ENCODE peak calls at places on chromosomes 11 and 22, in ten cellular contexts. I is naive thymus-derived CD4-positive, alpha-beta T cell; H is pancreas; W is sciatic nerve; J is LoVo; D is stimulated activated CD4-positive, alpha-beta T cell treated with anti-CD3 and anti-CD28 coated beads, TNF-alpha, amount 100 ng/mL, for 4 hours; V is H4; S is brain microvascular endothelial cell; P is HTR-8/SVneo; L is PC-3. T is an unnamed sample.

GRCh38 chr11:94120946-94121345 is 7.7 kb upstream of the PANX1 start:
- DNase-seq in S (peak), P (no peak), H (no peak), V (no peak), I (no peak), L (peak), D (no peak), W (no peak), J (no peak), T (no peak)

GRCh38 chr11:87298155-87298554 is 260.4 kb downstream of the TMEM135 start:
- DNase-seq in L (no peak), P (no peak), V (no peak), J (no peak), I (no peak), D (no peak), H (no peak), W (no peak), S (no peak), T (no peak)

GRCh38 chr11:2588809-2589537 is 110.8 kb downstream of the KCNQ1OT1 start:
- DNase-seq in L (no peak), H (no peak), W (peak), P (no peak), I (no peak), S (no peak), J (no peak), V (peak), D (no peak), T (no peak)

GRCh38 chr11:18709414-18709813 is 10.8 kb downstream of the TMEM86A start:
- DNase-seq in J (no peak), P (no peak), W (no peak), L (no peak), V (no peak), I (no peak), D (no peak), H (no peak), S (no peak), T (no peak)

GRCh38 chr11:70747285-70747684 is 349.0 kb downstream of the CTTN start:
- DNase-seq in J (no peak), L (no peak), P (no peak), W (no peak), S (no peak), H (no peak), V (no peak), I (no peak), D (no peak), T (no peak)

GRCh38 chr11:123838659-123839058 is 32.5 kb upstream of the OR6M1 start:
- DNase-seq in I (no peak), J (no peak), W (no peak), V (no peak), S (no peak), P (no peak), H (no peak), D (no peak), L (peak), T (no peak)

GRCh38 chr11:13358871-13359270 is 81.3 kb downstream of the BMAL1 start:
- DNase-seq in P (no peak), W (no peak), I (no peak), J (no peak), D (no peak), L (no peak), H (no peak), V (no peak), S (peak), T (no peak)

GRCh38 chr22:45208993-45209838 is 31.5 kb downstream of the KIAA0930 start:
- DNase-seq in W (peak), H (no peak), D (no peak), I (peak), V (peak), J (no peak), S (peak), P (no peak), L (peak), T (no peak)

GRCh38 chr22:43993072-43993760 is 30.9 kb upstream of the PARVB start:
- DNase-seq in S (peak), D (peak), P (peak), W (peak), J (peak), L (peak), V (peak), I (peak), H (no peak), T (peak)

GRCh38 chr11:107550304-107550703 is 15.2 kb downstream of the ALKBH8 start:
- DNase-seq in D (no peak), W (no peak), S (no peak), P (no peak), I (no peak), L (no peak), V (no peak), J (no peak), H (no peak), T (no peak)

GRCh38 chr22:41742918-41743317 is 43.6 kb downstream of the MEI1 start:
- DNase-seq in I (no peak), S (no peak), L (no peak), D (no peak), H (no peak), J (no peak), W (no peak), V (no peak), P (no peak), T (no peak)

GRCh38 chr11:14373941-14374646 is 15.1 kb upstream of the RRAS2 start:
- DNase-seq in W (no peak), H (no peak), S (peak), P (no peak), I (no peak), J (no peak), V (no peak), D (no peak), L (peak), T (no peak)

GRCh38 chr22:26939466-26939865 is 282.1 kb downstream of the MIAT start:
- DNase-seq in H (no peak), W (no peak), V (no peak), I (no peak), D (no peak), J (no peak), L (no peak), S (no peak), P (no peak), T (no peak)

GRCh38 chr11:36364551-36364950 is 68.5 kb downstream of the PRR5L start:
- DNase-seq in S (no peak), P (no peak), I (no peak), W (no peak), J (no peak), H (no peak), D (no peak), L (peak), V (no peak), T (no peak)

GRCh38 chr11:45209904-45210699 is 63.7 kb downstream of the PRDM11 start:
- DNase-seq in H (peak), J (no peak), L (no peak), W (peak), I (no peak), D (no peak), V (no peak), P (no peak), S (peak), T (no peak)

GRCh38 chr11:8841899-8842298 is 69.1 kb upstream of the AKIP1 start:
- DNase-seq in I (no peak), J (no peak), H (no peak), S (no peak), D (no peak), V (no peak), W (no peak), L (peak), P (no peak), T (no peak)

GRCh38 chr11:19377855-19378254 is 137.1 kb upstream of the E2F8 start:
- DNase-seq in P (no peak), D (no peak), L (no peak), J (no peak), V (no peak), I (no peak), S (no peak), W (no peak), H (no peak), T (no peak)

GRCh38 chr11:69358398-69359080 is 64.6 kb downstream of the MYEOV start:
- DNase-seq in I (no peak), S (no peak), D (no peak), P (no peak), V (no peak), H (no peak), J (no peak), W (peak), L (no peak), T (no peak)

GRCh38 chr11:2591805-2592204 is 108.0 kb downstream of the KCNQ1OT1 start:
- DNase-seq in I (no peak), P (no peak), S (no peak), L (no peak), W (peak), D (no peak), J (no peak), V (no peak), H (no peak), T (no peak)

GRCh38 chr11:34636127-34636526 is 15.2 kb downstream of the EHF start:
- DNase-seq in I (no peak), J (no peak), D (no peak), S (no peak), L (no peak), V (no peak), W (no peak), P (no peak), H (no peak), T (no peak)

GRCh38 chr11:8839957-8840945 is 70.7 kb upstream of the AKIP1 start:
- DNase-seq in P (no peak), V (peak), J (no peak), D (no peak), S (no peak), H (peak), W (peak), L (peak), I (no peak), T (no peak)

GRCh38 chr11:78220218-78221157 is 31.8 kb downstream of the USP35 start:
- DNase-seq in H (no peak), I (no peak), J (no peak), L (no peak), W (no peak), S (no peak), V (no peak), D (no peak), P (no peak), T (no peak)

GRCh38 chr11:128026596-128026995 is 560.8 kb downstream of the ETS1 start:
- DNase-seq in L (peak), W (no peak), P (peak), H (no peak), V (peak), D (no peak), I (no peak), J (no peak), S (peak), T (no peak)

GRCh38 chr11:118264568-118265470 is 722 bp upstream of the MPZL2 start:
- DNase-seq in L (no peak), W (no peak), S (no peak), D (no peak), J (no peak), V (no peak), I (no peak), H (no peak), P (no peak), T (no peak)

GRCh38 chr11:46611526-46612304 is 5.3 kb downstream of the HARBI1 start:
- DNase-seq in V (no peak), D (no peak), H (no peak), W (no peak), J (no peak), S (no peak), P (no peak), L (no peak), I (no peak), T (no peak)

GRCh38 chr11:60798631-60799030 is 13.5 kb downstream of the MS4A10 start:
- DNase-seq in D (no peak), V (no peak), L (no peak), S (no peak), P (no peak), W (no peak), H (no peak), J (no peak), I (no peak), T (no peak)

GRCh38 chr11:113255096-113255495 is 59.3 kb upstream of the TTC12 start:
- DNase-seq in P (no peak), D (no peak), I (no peak), H (no peak), J (no peak), S (no peak), W (no peak), V (no peak), L (no peak), T (no peak)

GRCh38 chr11:122642971-122643370 is 12.6 kb upstream of the UBASH3B start:
- DNase-seq in P (peak), L (peak), V (peak), J (no peak), I (no peak), D (no peak), S (peak), W (no peak), H (no peak), T (no peak)

GRCh38 chr11:77287136-77287535 is 14.3 kb downstream of the GDPD4 start:
- DNase-seq in I (no peak), P (no peak), J (no peak), H (no peak), L (peak), V (no peak), D (no peak), S (no peak), W (no peak), T (no peak)

GRCh38 chr11:110716361-110716760 is 4.1 kb upstream of the ARHGAP20 start:
- DNase-seq in I (no peak), S (no peak), J (no peak), L (no peak), P (no peak), V (no peak), H (no peak), W (no peak), D (no peak), T (no peak)

GRCh38 chr11:61771995-61772455 is 19.6 kb downstream of the MYRF start:
- DNase-seq in H (no peak), P (peak), J (no peak), L (no peak), S (no peak), I (no peak), W (no peak), D (no peak), V (no peak), T (no peak)

GRCh38 chr11:118635642-118636041 is 28.2 kb downstream of the PHLDB1 start:
- DNase-seq in P (no peak), W (no peak), V (no peak), L (no peak), I (no peak), S (no peak), H (no peak), D (no peak), J (no peak), T (no peak)

T was measured in NCI-H1930.